ENCODE peak calls at places on chromosomes 1 and 21, in seven cellular contexts. X, U, S, K, N, J and T are unnamed samples.

GRCh38 chr1:152459596-152460528 is 45.8 kb upstream of the CRNN start:
- DNase-seq in X (peak), U (peak), S (peak), K (peak), N (peak), J (no peak), T (no peak)

GRCh38 chr1:99969260-99969728 is 502 bp upstream of the SLC35A3 start:
- DNase-seq in X (no peak), U (no peak), S (peak), K (peak), N (no peak), J (no peak), T (no peak)

GRCh38 chr1:167312871-167313270 is 92.2 kb downstream of the POU2F1 start:
- DNase-seq in X (no peak), U (no peak), S (no peak), K (no peak), N (no peak), J (no peak), T (no peak)

GRCh38 chr1:37682334-37682987 is 9.9 kb upstream of the CDCA8 start:
- DNase-seq in X (peak), U (peak), S (no peak), K (peak), N (no peak), J (no peak), T (no peak)

GRCh38 chr1:63277195-63278192 is 44.9 kb upstream of the FOXD3 start:
- DNase-seq in X (no peak), U (no peak), S (no peak), K (no peak), N (no peak), J (no peak), T (no peak)

GRCh38 chr21:36718951-36719501 is 20.1 kb downstream of the SIM2 start:
- DNase-seq in X (no peak), U (no peak), S (no peak), K (no peak), N (no peak), J (no peak), T (no peak)

GRCh38 chr1:162463021-162463420 is 34.6 kb upstream of the UHMK1 start:
- DNase-seq in X (no peak), U (no peak), S (no peak), K (no peak), N (no peak), J (no peak), T (no peak)

GRCh38 chr1:40980453-40981121 is 1.1 kb downstream of the CTPS1 start:
- DNase-seq in X (peak), U (peak), S (peak), K (peak), N (no peak), J (no peak), T (peak)

GRCh38 chr1:171257207-171258052 is 9.1 kb downstream of the FMO1 start:
- DNase-seq in X (peak), U (no peak), S (no peak), K (no peak), N (no peak), J (no peak), T (no peak)

GRCh38 chr21:42012344-42012743 is 2.2 kb upstream of the ZBTB21 start:
- DNase-seq in X (no peak), U (no peak), S (no peak), K (no peak), N (no peak), J (no peak), T (no peak)

GRCh38 chr1:68620575-68620974 is 123.7 kb upstream of the DEPDC1 start:
- DNase-seq in X (no peak), U (no peak), S (no peak), K (no peak), N (no peak), J (no peak), T (no peak)

GRCh38 chr1:172566196-172566997 is 33.4 kb downstream of the SUCO start:
- DNase-seq in X (no peak), U (no peak), S (no peak), K (peak), N (no peak), J (no peak), T (no peak)

GRCh38 chr1:30845891-30846290 is 62.7 kb downstream of the SDC3 start:
- DNase-seq in X (no peak), U (no peak), S (no peak), K (peak), N (no peak), J (no peak), T (no peak)

GRCh38 chr1:10664251-10664650 is 132.2 kb downstream of the CASZ1 start:
- DNase-seq in X (no peak), U (no peak), S (no peak), K (no peak), N (no peak), J (no peak), T (no peak)

GRCh38 chr1:16375521-16376359 is 8.7 kb downstream of the SZRD1 start:
- DNase-seq in X (no peak), U (no peak), S (no peak), K (no peak), N (peak), J (no peak), T (no peak)

GRCh38 chr1:2555634-2556276 is 416 bp upstream of the TNFRSF14 start:
- DNase-seq in X (peak), U (peak), S (no peak), K (no peak), N (no peak), J (peak), T (no peak)

GRCh38 chr1:53550201-53550741 is 91.1 kb downstream of the DMRTB1 start:
- DNase-seq in X (no peak), U (no peak), S (no peak), K (no peak), N (no peak), J (no peak), T (no peak)

GRCh38 chr1:19385869-19386591 is 73.9 kb downstream of the SLC66A1 start:
- DNase-seq in X (no peak), U (no peak), S (peak), K (no peak), N (no peak), J (no peak), T (no peak)

GRCh38 chr1:8712413-8713229 is 104.8 kb downstream of the RERE start:
- DNase-seq in X (peak), U (peak), S (peak), K (peak), N (peak), J (peak), T (no peak)